ENCODE peak calls at places on chromosomes 11 and 22, in four cellular contexts. E is PC-3; L is heart right ventricle; W is CD8-positive, alpha-beta memory T cell. M is an unnamed sample.

GRCh38 chr11:118264568-118265470 is 722 bp upstream of the MPZL2 start:
- DNase-seq in E (no peak), L (no peak), W (no peak), M (no peak)

GRCh38 chr11:124108158-124108557 is 7.1 kb upstream of the VWA5A start:
- DNase-seq in E (peak; percentile 53), L (no peak), W (no peak), M (peak; percentile 32)

GRCh38 chr22:38881464-38881871 is 9.5 kb upstream of the CBX6 start:
- DNase-seq in E (peak; percentile 21), L (no peak), W (no peak), M (peak; percentile 92)

GRCh38 chr22:33835196-33835788 is 85.0 kb downstream of the LARGE1 start:
- DNase-seq in E (no peak), L (no peak), W (no peak), M (peak; percentile 52)

GRCh38 chr11:120573756-120574354 is 62.3 kb downstream of the GRIK4 start:
- DNase-seq in E (no peak), L (no peak), W (no peak), M (no peak)

GRCh38 chr11:72225411-72225951 is 914 bp downstream of the INPPL1 start:
- DNase-seq in E (peak; percentile 31), L (no peak), W (no peak), M (peak; percentile 43)

GRCh38 chr11:23932485-23932898 is 564.4 kb upstream of the LUZP2 start:
- DNase-seq in E (peak; percentile 4), L (no peak), W (no peak), M (peak; percentile 59)

GRCh38 chr11:76047231-76047630 is 159.1 kb downstream of the WNT11 start:
- DNase-seq in E (peak; percentile 81), L (no peak), W (no peak), M (peak; percentile 27)

GRCh38 chr11:86103808-86104207 is 34.9 kb upstream of the PICALM start:
- DNase-seq in E (peak; percentile 16), L (no peak), W (no peak), M (no peak)

GRCh38 chr11:798093-798713 is at the start of gene SLC25A22:
- DNase-seq in E (peak; percentile 84), L (peak; percentile 83), W (peak; percentile 76), M (peak; percentile 96)

GRCh38 chr22:27207907-27208306 is 550.5 kb downstream of the MIAT start:
- DNase-seq in E (no peak), L (no peak), W (no peak), M (peak; percentile 63)

GRCh38 chr11:17544181-17544622 is at the start of gene USH1C:
- DNase-seq in E (no peak), L (peak; percentile 32), W (no peak), M (no peak)

GRCh38 chr11:97963528-97964331 is 1057.0 kb upstream of the CNTN5 start:
- DNase-seq in E (no peak), L (no peak), W (no peak), M (no peak)

GRCh38 chr11:113550179-113550578 is 75.0 kb upstream of the DRD2 start:
- DNase-seq in E (no peak), L (no peak), W (no peak), M (no peak)

GRCh38 chr22:44524806-44525205 is 26.8 kb upstream of the RTL6 start:
- DNase-seq in E (no peak), L (no peak), W (no peak), M (no peak)

GRCh38 chr11:35362571-35362980 is 56.8 kb downstream of the SLC1A2 start:
- DNase-seq in E (peak; percentile 61), L (no peak), W (no peak), M (peak; percentile 46)

GRCh38 chr11:120344302-120345004 is 8.2 kb downstream of the ARHGEF12 start:
- DNase-seq in E (peak; percentile 91), L (no peak), W (no peak), M (no peak)

GRCh38 chr11:103907548-103908455 is 128.6 kb upstream of the DDI1 start:
- DNase-seq in E (peak; percentile 40), L (no peak), W (no peak), M (peak; percentile 64)

GRCh38 chr11:116931206-116931953 is 94.0 kb upstream of the APOA1 start:
- DNase-seq in E (peak; percentile 94), L (no peak), W (peak; percentile 12), M (no peak)

GRCh38 chr11:134483291-134483690 is 71.2 kb upstream of the B3GAT1 start:
- DNase-seq in E (no peak), L (no peak), W (no peak), M (no peak)

DNA sequence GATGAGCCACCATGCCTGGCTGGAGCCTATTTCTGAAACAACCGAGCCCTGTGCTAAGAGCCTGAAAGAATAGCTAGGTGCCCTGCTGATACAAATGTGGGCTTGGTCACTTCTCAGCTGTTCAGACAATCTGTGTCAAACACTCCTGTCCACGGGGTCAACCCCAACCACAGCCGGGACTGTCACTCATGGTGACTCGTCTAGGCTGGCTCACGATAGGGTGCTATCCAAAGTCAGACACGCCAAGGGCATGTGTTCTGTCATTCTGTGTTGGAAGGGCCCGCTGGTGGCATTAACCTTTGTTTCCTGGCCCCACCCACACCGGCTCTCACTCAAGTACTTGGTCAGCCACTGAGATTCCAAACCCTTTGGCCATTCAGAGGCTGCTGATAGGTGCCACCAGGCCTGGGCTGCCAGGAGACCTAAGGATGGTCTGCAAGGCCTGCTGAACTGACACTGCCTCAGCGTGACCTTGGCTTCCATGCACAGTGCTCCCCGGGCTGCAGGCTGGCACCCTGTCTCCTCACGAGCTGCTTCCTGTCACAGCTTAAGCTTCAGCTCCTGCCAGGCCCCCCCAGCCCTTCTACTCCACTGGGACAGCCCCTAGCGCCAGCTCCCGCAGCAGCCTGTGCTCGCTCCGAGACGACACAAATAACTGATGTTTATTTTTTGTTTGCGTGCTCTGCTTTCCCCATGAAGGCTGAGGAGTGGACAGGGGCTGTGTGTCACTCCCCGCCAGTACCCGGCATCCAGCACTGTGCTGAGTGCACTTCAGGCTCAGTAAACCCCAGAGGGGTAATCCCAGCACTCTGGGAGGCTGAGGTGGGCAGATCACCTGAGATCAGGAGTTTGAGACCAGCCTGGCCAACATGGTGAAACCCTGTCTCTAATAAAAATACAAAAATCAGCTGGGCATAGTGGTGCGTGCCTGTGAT is 14.3 kb upstream of the CDC42BPG start:
- DNase-seq in E (peak; percentile 50), L (peak; percentile 65), W (peak; percentile 65), M (no peak)
- H3K4me1 ChIP-seq in E (peaks cover 63% of the 10 kb centered on the region), L (peaks cover 93% of the 10 kb centered on the region), W (peaks cover 100% of the 10 kb centered on the region), M (peaks cover 46% of the 10 kb centered on the region)

GRCh38 chr11:90738799-90739198 is 516.0 kb upstream of the CHORDC1 start:
- DNase-seq in E (no peak), L (no peak), W (no peak), M (no peak)
- H3K9me3 ChIP-seq in E (peaks cover 3% of the 10 kb centered on the region), L (no peaks in the 10 kb centered on the region), W (no peaks in the 10 kb centered on the region), M (no peaks in the 10 kb centered on the region)

GRCh38 chr22:19446603-19447387 is 716 bp downstream of the C22orf39 start:
- DNase-seq in E (no peak), L (no peak), W (no peak), M (no peak)
- H3K36me3 ChIP-seq in E (peaks cover 2% of the 10 kb centered on the region), L (no peaks in the 10 kb centered on the region), W (peaks cover 24% of the 10 kb centered on the region), M (peaks cover 25% of the 10 kb centered on the region)

GRCh38 chr11:92473736-92474135 is 249.1 kb downstream of the FAT3 start:
- DNase-seq in E (peak; percentile 39), L (no peak), W (no peak), M (no peak)

GRCh38 chr11:92480519-92480918 is 255.9 kb downstream of the FAT3 start:
- DNase-seq in E (peak; percentile 6), L (no peak), W (no peak), M (no peak)

GRCh38 chr11:92477686-92478085 is 253.1 kb downstream of the FAT3 start:
- DNase-seq in E (no peak), L (no peak), W (no peak), M (no peak)

GRCh38 chr11:92475316-92475715 is 250.7 kb downstream of the FAT3 start:
- DNase-seq in E (no peak), L (no peak), W (no peak), M (no peak)

GRCh38 chr11:92475824-92476223 is 251.2 kb downstream of the FAT3 start:
- DNase-seq in E (no peak), L (no peak), W (no peak), M (no peak)
- H3K4me1 ChIP-seq in E (no peaks in the 10 kb centered on the region), L (no peaks in the 10 kb centered on the region), W (no peaks in the 10 kb centered on the region), M (peaks cover 7% of the 10 kb centered on the region)

GRCh38 chr11:50174189-50174588 is 141.5 kb downstream of the OR4C45 start:
- DNase-seq in E (peak; percentile 55), L (no peak), W (no peak), M (peak; percentile 57)
- H3K9me3 ChIP-seq in E (no peaks in the 10 kb centered on the region), L (no peaks in the 10 kb centered on the region), W (no peaks in the 10 kb centered on the region), M (no peaks in the 10 kb centered on the region)

GRCh38 chr22:30933457-30933856 is 35.1 kb downstream of the MORC2 start:
- DNase-seq in E (no peak), L (no peak), W (no peak), M (no peak)

GRCh38 chr22:30930228-30930627 is 38.3 kb downstream of the MORC2 start:
- DNase-seq in E (no peak), L (no peak), W (no peak), M (no peak)

GRCh38 chr22:30931541-30932300 is 36.9 kb downstream of the MORC2 start:
- DNase-seq in E (no peak), L (no peak), W (no peak), M (no peak)

GRCh38 chr22:30934053-30934452 is 34.5 kb downstream of the MORC2 start:
- DNase-seq in E (no peak), L (no peak), W (no peak), M (no peak)

DNA sequence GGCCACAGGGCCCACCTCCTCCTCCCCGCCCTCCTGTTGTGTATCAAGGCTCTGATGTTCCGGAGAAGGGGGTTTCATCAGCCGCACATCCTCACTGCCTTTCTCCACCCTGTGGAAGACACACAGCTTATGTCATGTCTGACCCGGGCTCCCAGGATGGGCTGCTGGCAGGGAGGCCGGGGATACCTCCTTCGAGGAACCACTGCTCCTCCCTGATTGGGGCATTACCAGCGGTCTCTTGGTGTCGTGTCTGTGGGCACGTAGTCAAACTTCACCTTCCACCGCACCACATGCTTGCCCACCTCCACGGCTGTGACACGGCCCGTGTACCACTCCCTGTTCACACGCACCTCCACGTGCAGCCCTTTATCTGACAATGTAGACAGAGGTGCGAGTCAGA is 35.9 kb downstream of the MORC2 start:
- DNase-seq in E (no peak), L (no peak), W (no peak), M (no peak)
- H3K36me3 ChIP-seq in E (peaks cover 8% of the 10 kb centered on the region), L (peaks cover 3% of the 10 kb centered on the region), W (peaks cover 93% of the 10 kb centered on the region), M (peaks cover 94% of the 10 kb centered on the region)

GRCh38 chr11:96178014-96178745 is 164.8 kb downstream of the MAML2 start:
- DNase-seq in E (no peak), L (no peak), W (no peak), M (no peak)
- H3K4me1 ChIP-seq in E (no peaks in the 10 kb centered on the region), L (no peaks in the 10 kb centered on the region), W (peaks cover 15% of the 10 kb centered on the region), M (no peaks in the 10 kb centered on the region)

DNA sequence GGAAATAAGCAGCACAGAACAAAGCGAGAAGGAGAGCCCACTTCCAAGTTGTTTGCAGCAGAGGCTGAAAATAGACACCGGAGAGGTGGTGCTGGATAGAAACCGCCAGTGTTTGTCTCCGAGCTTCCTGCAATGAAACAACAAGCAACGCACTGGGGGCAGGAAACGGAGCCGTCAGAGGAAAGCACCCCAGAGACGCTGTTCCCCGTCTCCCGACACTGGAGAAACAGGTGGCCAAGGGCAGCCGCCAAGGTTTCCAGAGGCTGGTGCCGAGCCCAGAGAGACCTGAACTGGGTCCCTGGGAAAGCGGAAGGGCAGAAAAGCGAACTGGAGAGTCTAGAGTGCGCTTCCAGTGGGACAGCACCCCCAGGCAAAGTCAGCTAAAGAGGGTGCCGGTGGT is 406.6 kb downstream of the SHANK2 start:
- DNase-seq in E (no peak), L (no peak), W (no peak), M (no peak)
- H3K9me3 ChIP-seq in E (no peaks in the 10 kb centered on the region), L (peaks cover 16% of the 10 kb centered on the region), W (no peaks in the 10 kb centered on the region), M (no peaks in the 10 kb centered on the region)

M was measured in adipocyte.